ENCODE peak calls at places on chromosome 22, in nine cellular contexts. V, E, G, Y, O, Z, D, M and L are unnamed samples.

GRCh38 chr22:40036591-40037225 is 42.0 kb downstream of the FAM83F start:
- DNase-seq in V (peak), E (peak), G (no peak), Y (peak), O (no peak), Z (peak), D (peak), M (peak), L (peak)

GRCh38 chr22:26573026-26573662 is 16.8 kb downstream of the TPST2 start:
- DNase-seq in V (no peak), E (no peak), G (no peak), Y (no peak), O (no peak), Z (no peak), D (peak), M (no peak), L (no peak)

GRCh38 chr22:34567367-34567766 is 498.6 kb upstream of the ISX start:
- DNase-seq in V (no peak), E (no peak), G (peak), Y (no peak), O (no peak), Z (no peak), D (no peak), M (no peak), L (no peak)

GRCh38 chr22:43159484-43160178 is 8.3 kb downstream of the TSPO start:
- DNase-seq in V (no peak), E (no peak), G (no peak), Y (no peak), O (no peak), Z (no peak), D (peak), M (peak), L (no peak)

GRCh38 chr22:39017596-39018365 is 3.1 kb upstream of the APOBEC3D start:
- DNase-seq in V (no peak), E (no peak), G (no peak), Y (no peak), O (no peak), Z (no peak), D (no peak), M (peak), L (no peak)

GRCh38 chr22:46619240-46619829 is 851 bp upstream of the GRAMD4 start:
- DNase-seq in V (no peak), E (no peak), G (no peak), Y (no peak), O (no peak), Z (no peak), D (peak), M (no peak), L (no peak)

GRCh38 chr22:46353483-46354105 is 18.1 kb downstream of the TRMU start:
- DNase-seq in V (no peak), E (no peak), G (no peak), Y (no peak), O (peak), Z (no peak), D (no peak), M (no peak), L (no peak)

GRCh38 chr22:48894064-48894671 is 933.5 kb downstream of the BRD1 start:
- DNase-seq in V (peak), E (no peak), G (no peak), Y (no peak), O (no peak), Z (no peak), D (no peak), M (no peak), L (peak)

GRCh38 chr22:39396156-39396796 is 3.3 kb upstream of the TAB1 start:
- DNase-seq in V (no peak), E (no peak), G (no peak), Y (peak), O (no peak), Z (no peak), D (peak), M (no peak), L (no peak)

GRCh38 chr22:31572939-31573338 is 76.6 kb downstream of the SFI1 start:
- DNase-seq in V (no peak), E (no peak), G (no peak), Y (no peak), O (no peak), Z (no peak), D (no peak), M (no peak), L (no peak)

GRCh38 chr22:39349506-39349966 is 255 bp upstream of the SYNGR1 start:
- DNase-seq in V (peak), E (no peak), G (no peak), Y (no peak), O (peak), Z (no peak), D (peak), M (peak), L (no peak)

GRCh38 chr22:50035976-50036375 is 22.1 kb downstream of the TTLL8 start:
- DNase-seq in V (no peak), E (no peak), G (no peak), Y (no peak), O (no peak), Z (no peak), D (no peak), M (no peak), L (no peak)

GRCh38 chr22:22712092-22712658 is 67.8 kb downstream of the GGTLC2 start:
- DNase-seq in V (peak), E (no peak), G (no peak), Y (no peak), O (no peak), Z (no peak), D (no peak), M (no peak), L (peak)

GRCh38 chr22:22463855-22464540 is 44.5 kb downstream of the ZNF280B start:
- DNase-seq in V (peak), E (no peak), G (peak), Y (peak), O (peak), Z (peak), D (peak), M (peak), L (no peak)

GRCh38 chr22:23831261-23831660 is 7.5 kb downstream of the DERL3 start:
- DNase-seq in V (no peak), E (no peak), G (no peak), Y (no peak), O (peak), Z (no peak), D (no peak), M (no peak), L (no peak)

GRCh38 chr22:42316988-42317387 is 46.5 kb upstream of the TCF20 start:
- DNase-seq in V (no peak), E (peak), G (peak), Y (no peak), O (no peak), Z (no peak), D (peak), M (no peak), L (no peak)

GRCh38 chr22:32880906-32881596 is 79.5 kb downstream of the TIMP3 start:
- DNase-seq in V (no peak), E (no peak), G (no peak), Y (peak), O (peak), Z (no peak), D (peak), M (no peak), L (no peak)

GRCh38 chr22:32333769-32334639 is 23.7 kb upstream of the RFPL3 start:
- DNase-seq in V (no peak), E (no peak), G (no peak), Y (no peak), O (no peak), Z (no peak), D (no peak), M (no peak), L (peak)

GRCh38 chr22:36925388-36926290 is 12.2 kb downstream of the CSF2RB start:
- DNase-seq in V (no peak), E (no peak), G (no peak), Y (no peak), O (no peak), Z (no peak), D (peak), M (no peak), L (no peak)

GRCh38 chr22:26273011-26273675 is 103.9 kb downstream of the SEZ6L start:
- DNase-seq in V (no peak), E (peak), G (no peak), Y (no peak), O (no peak), Z (no peak), D (no peak), M (no peak), L (no peak)

GRCh38 chr22:20866716-20867115 is 7.9 kb downstream of the SNAP29 start:
- DNase-seq in V (no peak), E (no peak), G (no peak), Y (no peak), O (no peak), Z (peak), D (no peak), M (no peak), L (no peak)

GRCh38 chr22:48104102-48104738 is 1341.8 kb downstream of the TBC1D22A start:
- DNase-seq in V (no peak), E (no peak), G (no peak), Y (no peak), O (no peak), Z (no peak), D (no peak), M (no peak), L (peak)

GRCh38 chr22:49307870-49308269 is 519.8 kb downstream of the BRD1 start:
- DNase-seq in V (no peak), E (peak), G (no peak), Y (no peak), O (no peak), Z (no peak), D (no peak), M (no peak), L (peak)

GRCh38 chr22:48047722-48048500 is 1285.5 kb downstream of the TBC1D22A start:
- DNase-seq in V (no peak), E (no peak), G (no peak), Y (no peak), O (no peak), Z (no peak), D (no peak), M (no peak), L (no peak)

DNA sequence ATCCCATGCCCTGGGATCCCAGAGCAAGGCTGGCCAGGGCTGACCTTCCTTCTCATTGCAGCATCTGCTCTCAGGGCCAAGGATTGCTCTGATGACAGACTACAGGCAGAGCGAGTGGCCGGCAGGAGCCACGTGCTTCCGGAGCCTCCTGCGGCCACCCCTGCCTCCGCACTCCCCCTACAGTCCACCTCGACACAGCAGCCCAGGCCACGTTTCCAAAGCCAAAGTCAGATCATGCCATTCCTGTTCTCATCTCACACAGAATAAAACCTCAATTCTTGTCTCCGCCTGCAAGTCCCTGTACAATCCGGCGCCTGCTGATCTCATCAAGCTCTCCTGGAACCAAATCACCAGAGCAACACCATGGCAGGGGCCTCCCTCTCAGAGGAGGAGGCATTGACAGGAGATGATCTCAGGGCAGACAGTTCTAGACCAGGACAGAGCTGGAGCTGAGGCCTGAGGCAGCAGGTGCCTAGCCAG is 20.9 kb upstream of the UPK3A start:
- DNase-seq in V (peak), E (peak), G (peak), Y (peak), O (peak), Z (peak), D (peak), M (peak), L (no peak)
- TF ChIP-seq CTCF in V (peak), E (peak), G (peak), Y (peak), O (peak), Z (peak), D (peak), M (peak), L (no peak)

GRCh38 chr22:28112548-28113043 is 193.5 kb upstream of the PITPNB start:
- DNase-seq in V (peak), E (no peak), G (no peak), Y (peak), O (no peak), Z (peak), D (peak), M (peak), L (no peak)
- H3K4me3 ChIP-seq in V (no peak), E (no peak), G (no peak), Y (no peak), O (no peak), Z (no peak), D (no peak), M (no peak), L (no peak)

GRCh38 chr22:37979782-37980181 is 4.6 kb downstream of the SOX10 start:
- DNase-seq in V (no peak), E (no peak), G (no peak), Y (no peak), O (no peak), Z (no peak), D (no peak), M (no peak), L (no peak)
- H3K27ac ChIP-seq in V (no peak), E (peak), G (no peak), Y (no peak), O (no peak), Z (no peak), D (no peak), M (no peak), L (no peak)

GRCh38 chr22:19107730-19108074 is 14.5 kb downstream of the DGCR2 start:
- DNase-seq in V (no peak), E (no peak), G (no peak), Y (no peak), O (no peak), Z (no peak), D (no peak), M (no peak), L (no peak)

GRCh38 chr22:19106886-19107729 is 15.1 kb downstream of the DGCR2 start:
- DNase-seq in V (no peak), E (no peak), G (no peak), Y (no peak), O (no peak), Z (no peak), D (no peak), M (no peak), L (no peak)

GRCh38 chr22:19105456-19105855 is 16.8 kb downstream of the DGCR2 start:
- DNase-seq in V (no peak), E (no peak), G (no peak), Y (no peak), O (no peak), Z (no peak), D (no peak), M (no peak), L (no peak)

GRCh38 chr22:19105867-19106802 is 16.1 kb downstream of the DGCR2 start:
- DNase-seq in V (peak), E (no peak), G (peak), Y (no peak), O (no peak), Z (no peak), D (no peak), M (peak), L (no peak)

DNA sequence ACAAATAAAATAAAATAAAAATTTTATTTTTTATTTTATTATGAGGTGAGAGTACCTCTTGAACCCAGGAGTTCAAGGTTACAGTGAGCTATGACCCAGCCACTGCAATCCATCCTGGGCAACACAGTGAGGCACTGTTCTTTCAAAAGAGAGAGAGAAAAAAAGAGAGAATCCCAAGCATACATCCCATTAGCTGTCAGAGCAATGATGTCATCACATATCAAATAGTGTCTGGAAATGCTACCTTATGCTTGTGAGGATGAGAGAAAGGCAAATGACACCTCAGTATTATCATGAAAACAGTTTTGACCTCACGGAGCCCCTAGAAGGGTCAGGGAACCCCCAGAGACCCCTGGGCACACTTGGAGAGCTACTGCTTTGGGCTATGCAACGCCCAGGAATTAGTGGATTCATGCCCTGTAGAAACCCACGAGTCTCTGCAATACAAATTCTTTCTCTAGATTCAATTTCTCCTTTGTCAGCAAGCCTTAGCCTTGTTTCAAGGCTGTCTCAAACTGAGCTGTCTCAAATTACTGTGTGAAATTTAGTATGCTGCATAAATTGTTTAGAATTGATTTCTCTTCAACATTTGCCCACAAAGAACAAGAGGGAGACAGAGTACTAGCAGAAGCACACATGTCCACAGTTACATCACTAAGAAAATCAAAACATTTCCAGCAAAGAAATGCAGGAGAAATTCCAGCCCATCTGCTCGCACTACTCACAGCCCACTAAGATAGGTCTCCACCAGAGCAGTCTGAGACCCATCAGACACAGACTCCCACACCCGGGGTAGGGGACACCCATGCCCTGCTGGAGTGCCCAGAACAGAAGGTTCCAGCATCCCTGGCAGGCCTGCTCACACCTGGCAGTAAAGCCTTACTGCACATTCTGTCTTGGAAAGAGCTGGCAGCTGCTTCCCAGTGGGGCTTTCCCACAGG is 18.1 kb downstream of the DGCR2 start:
- DNase-seq in V (no peak), E (no peak), G (no peak), Y (no peak), O (no peak), Z (no peak), D (no peak), M (no peak), L (no peak)
- TF ChIP-seq CTCF in V (no peak), E (no peak), G (peak), Y (no peak), O (no peak), Z (no peak), D (no peak), M (no peak), L (no peak)

GRCh38 chr22:29707471-29707870 is 12.3 kb upstream of the CABP7 start:
- DNase-seq in V (no peak), E (no peak), G (no peak), Y (no peak), O (no peak), Z (no peak), D (no peak), M (no peak), L (no peak)
- H3K4me3 ChIP-seq in V (no peak), E (no peak), G (no peak), Y (no peak), O (no peak), Z (no peak), D (no peak), M (no peak), L (no peak)

DNA sequence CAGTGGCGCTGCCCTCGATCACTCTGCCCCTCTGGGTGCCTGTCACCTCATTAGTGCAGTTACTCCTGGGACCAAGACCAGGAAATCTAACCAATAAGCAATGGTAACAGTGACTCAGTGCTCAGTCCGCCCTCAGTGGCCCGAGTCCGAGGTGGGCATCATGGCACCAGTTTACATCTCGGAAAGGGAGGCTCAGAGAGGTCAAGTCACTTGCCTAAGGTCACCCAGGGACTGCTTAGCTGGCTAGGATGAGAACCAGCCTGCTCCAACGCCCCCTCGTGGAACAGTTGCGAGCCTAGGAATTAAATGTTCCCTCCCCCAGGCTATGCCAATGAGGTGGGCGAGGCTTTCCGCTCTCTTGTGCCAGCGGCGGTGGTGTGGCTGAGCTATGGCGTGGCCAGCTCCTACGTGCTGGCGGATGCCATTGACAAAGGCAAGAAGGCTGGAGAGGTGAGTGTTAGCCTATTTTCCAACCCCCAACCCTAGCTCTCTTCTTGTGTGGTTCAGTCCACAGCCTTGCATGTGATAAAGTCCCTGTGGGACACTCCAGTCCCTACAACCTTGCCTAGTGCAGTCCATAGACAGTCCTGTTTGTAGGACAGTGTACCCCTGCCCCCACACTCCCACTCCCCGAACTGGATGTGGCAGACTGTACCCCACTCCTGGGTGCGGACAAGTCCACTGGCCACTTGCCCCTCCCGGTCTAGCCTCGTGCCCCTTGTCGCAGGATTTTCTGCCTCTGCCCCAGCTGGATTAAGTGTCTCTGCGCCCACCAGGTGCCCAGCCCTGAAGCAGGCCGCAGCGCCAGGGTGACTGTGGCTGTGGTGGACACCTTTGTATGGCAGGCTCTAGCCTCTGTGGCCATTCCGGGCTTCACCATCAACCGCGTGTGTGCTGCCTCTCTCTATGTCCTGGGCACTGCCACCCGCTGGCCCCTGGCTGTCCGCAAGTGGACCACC is 1.1 kb downstream of the MTFP1 start:
- DNase-seq in V (peak), E (peak), G (peak), Y (peak), O (peak), Z (peak), D (peak), M (peak), L (peak)
- H3K27ac ChIP-seq in V (peak), E (peak), G (peak), Y (peak), O (peak), Z (peak), D (no peak), M (no peak), L (peak)

GRCh38 chr22:17891427-17892167 is 117.3 kb upstream of the BID start:
- DNase-seq in V (no peak), E (peak), G (no peak), Y (no peak), O (no peak), Z (no peak), D (no peak), M (peak), L (no peak)
- TF ChIP-seq CTCF in V (peak), E (peak), G (peak), Y (peak), O (no peak), Z (peak), D (peak), M (peak), L (peak)

GRCh38 chr22:35618427-35619223 is 1.5 kb upstream of the MB start:
- DNase-seq in V (no peak), E (no peak), G (no peak), Y (no peak), O (no peak), Z (no peak), D (no peak), M (no peak), L (no peak)

GRCh38 chr22:35617137-35617755 is at the start of gene MB:
- DNase-seq in V (no peak), E (no peak), G (no peak), Y (no peak), O (no peak), Z (no peak), D (no peak), M (no peak), L (no peak)

GRCh38 chr22:35614404-35614803 is 2.7 kb downstream of the MB start:
- DNase-seq in V (no peak), E (no peak), G (no peak), Y (no peak), O (no peak), Z (no peak), D (no peak), M (no peak), L (no peak)

GRCh38 chr22:35615156-35615555 is 2.0 kb downstream of the MB start:
- DNase-seq in V (no peak), E (no peak), G (no peak), Y (no peak), O (no peak), Z (no peak), D (peak), M (no peak), L (no peak)

DNA sequence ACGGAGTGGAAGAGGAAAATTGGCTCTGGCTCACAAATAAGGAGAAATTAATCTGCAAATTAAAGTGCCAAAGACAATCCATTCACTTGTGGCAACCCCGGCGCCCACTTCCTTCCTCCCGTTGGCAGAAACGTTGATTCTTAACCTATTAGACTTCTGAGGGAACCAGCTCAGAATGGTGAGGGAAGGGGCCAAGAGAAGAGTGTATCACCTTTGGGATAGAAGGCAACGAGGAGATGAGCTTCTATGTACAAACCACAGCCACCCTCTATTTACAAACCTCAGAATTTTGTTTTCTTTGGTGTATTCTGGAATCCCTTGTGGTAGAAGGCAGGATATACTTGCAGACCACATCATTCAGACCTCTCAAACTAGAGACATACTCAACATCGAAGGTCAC is 1.1 kb downstream of the MB start:
- DNase-seq in V (no peak), E (no peak), G (no peak), Y (no peak), O (no peak), Z (no peak), D (no peak), M (no peak), L (no peak)
- H3K4me3 ChIP-seq in V (no peak), E (no peak), G (no peak), Y (no peak), O (no peak), Z (no peak), D (no peak), M (no peak), L (no peak)